ENCODE peak calls at places on chromosomes 5 and 9, in seven cellular contexts. K is aorta; L is CD4-positive, alpha-beta memory T cell; J is brain microvascular endothelial cell; I is WERI-Rb-1; D is adipocyte; U is HepG2. O is an unnamed sample.

GRCh38 chr9:10678790-10679189 is 66.0 kb upstream of the PTPRD start:
- DNase-seq in U (no peak), L (no peak), D (peak), I (no peak), K (no peak), J (peak), O (no peak)

GRCh38 chr5:168790691-168791230 is 211.6 kb upstream of the PANK3 start:
- DNase-seq in D (no peak), L (no peak), K (no peak), U (no peak), J (no peak), I (peak), O (no peak)

GRCh38 chr5:38259062-38259857 is 901 bp downstream of the EGFLAM start:
- DNase-seq in L (no peak), U (no peak), K (no peak), J (no peak), I (no peak), D (peak), O (no peak)

GRCh38 chr9:4235951-4236804 is 63.7 kb downstream of the GLIS3 start:
- DNase-seq in I (no peak), U (peak), J (no peak), K (no peak), D (peak), L (no peak), O (no peak)

GRCh38 chr5:115179959-115180709 is 10.4 kb upstream of the TRIM36 start:
- DNase-seq in D (peak), I (no peak), U (no peak), J (peak), K (peak), L (peak), O (no peak)

GRCh38 chr9:117354252-117354847 is 60.5 kb downstream of the ASTN2 start:
- DNase-seq in U (no peak), K (no peak), D (no peak), J (no peak), L (no peak), I (peak), O (no peak)

GRCh38 chr9:108842610-108843295 is 13.0 kb downstream of the ACTL7B start:
- DNase-seq in U (no peak), D (no peak), I (peak), J (no peak), L (no peak), K (no peak), O (no peak)

GRCh38 chr5:3789519-3790193 is 194.0 kb downstream of the IRX1 start:
- DNase-seq in D (no peak), U (no peak), L (no peak), K (no peak), J (no peak), I (no peak), O (no peak)

GRCh38 chr5:139676406-139676805 is 28.3 kb downstream of the CXXC5 start:
- DNase-seq in L (no peak), K (no peak), J (no peak), I (no peak), D (no peak), U (no peak), O (no peak)

GRCh38 chr9:95044731-95045508 is 272.6 kb downstream of the FANCC start:
- DNase-seq in K (peak), L (no peak), D (no peak), J (no peak), I (no peak), U (no peak), O (no peak)

GRCh38 chr9:120698766-120699165 is 15.5 kb downstream of the MEGF9 start:
- DNase-seq in L (no peak), I (no peak), K (no peak), J (no peak), U (no peak), D (peak), O (no peak)

GRCh38 chr5:1230551-1230950 is 5.4 kb downstream of the SLC6A18 start:
- DNase-seq in J (no peak), D (no peak), K (no peak), I (no peak), U (no peak), L (no peak), O (no peak)

GRCh38 chr5:99771296-99771695 is 763.9 kb upstream of the FAM174A start:
- DNase-seq in J (no peak), L (no peak), D (no peak), U (no peak), I (no peak), K (no peak), O (no peak)

GRCh38 chr5:111016801-111017200 is 54.7 kb upstream of the TSLP start:
- DNase-seq in D (peak), I (no peak), U (no peak), L (no peak), K (no peak), J (peak), O (no peak)

GRCh38 chr5:163915481-163915961 is 410.1 kb downstream of the MAT2B start:
- DNase-seq in U (peak), D (peak), I (no peak), J (no peak), K (no peak), L (no peak), O (no peak)

GRCh38 chr5:32265902-32266301 is 46.8 kb downstream of the MTMR12 start:
- DNase-seq in I (no peak), J (no peak), L (no peak), K (no peak), D (no peak), U (no peak), O (no peak)

GRCh38 chr9:114504341-114505186 is 709 bp downstream of the WHRN start:
- DNase-seq in I (peak), L (peak), K (peak), U (no peak), D (peak), J (peak), O (no peak)

GRCh38 chr5:54646285-54647101 is 128.9 kb downstream of the SNX18 start:
- DNase-seq in U (no peak), D (peak), J (peak), L (peak), K (peak), I (no peak), O (peak)

GRCh38 chr5:53321073-53321472 is 159.4 kb upstream of the FST start:
- DNase-seq in K (no peak), U (no peak), L (no peak), I (no peak), D (no peak), J (no peak), O (no peak)

GRCh38 chr5:56128166-56128565 is 105.0 kb downstream of the ANKRD55 start:
- DNase-seq in L (no peak), U (no peak), J (no peak), I (no peak), K (no peak), D (no peak), O (no peak)

GRCh38 chr5:73125289-73125688 is 4.9 kb downstream of the TMEM171 start:
- DNase-seq in K (no peak), L (no peak), U (no peak), J (no peak), I (no peak), D (no peak), O (no peak)

GRCh38 chr5:140084466-140084865 is 29.4 kb upstream of the PURA start:
- DNase-seq in U (no peak), L (no peak), I (no peak), K (no peak), J (no peak), D (no peak), O (no peak)

GRCh38 chr5:53167836-53168235 is 58.3 kb upstream of the MOCS2 start:
- DNase-seq in U (no peak), K (no peak), I (no peak), J (no peak), L (no peak), D (peak), O (peak)

GRCh38 chr9:32603914-32604852 is 31.2 kb upstream of the NDUFB6 start:
- DNase-seq in L (no peak), I (peak), U (peak), K (no peak), D (no peak), J (no peak), O (no peak)

GRCh38 chr5:139094154-139095131 is 103.7 kb downstream of the SIL1 start:
- DNase-seq in K (no peak), I (no peak), L (no peak), J (no peak), D (no peak), U (no peak), O (no peak)

GRCh38 chr5:34499001-34499734 is 157.0 kb upstream of the RAI14 start:
- DNase-seq in J (peak), U (no peak), I (no peak), D (peak), K (no peak), L (no peak), O (no peak)

GRCh38 chr9:133991211-133991921 is 758 bp downstream of the VAV2 start:
- DNase-seq in K (peak), D (peak), U (no peak), I (no peak), J (no peak), L (no peak), O (no peak)

GRCh38 chr5:142323480-142324376 is 1.1 kb downstream of the SPRY4 start:
- DNase-seq in D (peak), J (no peak), K (peak), I (no peak), U (no peak), L (no peak), O (peak)

GRCh38 chr9:116789097-116789496 is 102.0 kb downstream of the TRIM32 start:
- DNase-seq in D (no peak), K (no peak), J (no peak), I (no peak), L (no peak), U (no peak), O (no peak)

GRCh38 chr9:9117866-9118265 is 1318.3 kb upstream of the DMAC1 start:
- DNase-seq in D (no peak), U (no peak), I (no peak), J (no peak), L (no peak), K (no peak), O (no peak)

GRCh38 chr5:61286446-61287132 is 45.5 kb upstream of the ZSWIM6 start:
- DNase-seq in L (no peak), J (peak), U (no peak), K (no peak), D (peak), I (no peak), O (no peak)

GRCh38 chr5:127854520-127854919 is 151.3 kb downstream of the CCDC192 start:
- DNase-seq in U (no peak), D (no peak), I (no peak), K (no peak), J (no peak), L (no peak), O (no peak)

GRCh38 chr9:7500521-7500920 is 299.1 kb downstream of the DMAC1 start:
- DNase-seq in K (no peak), J (no peak), U (no peak), D (no peak), L (no peak), I (no peak), O (no peak)

GRCh38 chr9:133967024-133967741 is 24.9 kb downstream of the VAV2 start:
- DNase-seq in K (no peak), J (peak), U (no peak), I (no peak), L (no peak), D (no peak), O (no peak)

GRCh38 chr9:124016152-124017063 is 4.8 kb downstream of the LHX2 start:
- DNase-seq in U (no peak), L (peak), D (no peak), K (no peak), J (no peak), I (no peak), O (no peak)

GRCh38 chr9:124019771-124020519 is 8.4 kb downstream of the LHX2 start:
- DNase-seq in U (no peak), K (no peak), J (no peak), D (no peak), L (no peak), I (no peak), O (no peak)

GRCh38 chr9:124018731-124019697 is 7.4 kb downstream of the LHX2 start:
- DNase-seq in L (no peak), I (no peak), U (no peak), D (no peak), K (peak), J (no peak), O (no peak)

GRCh38 chr9:124017064-124017928 is 5.7 kb downstream of the LHX2 start:
- DNase-seq in U (no peak), J (no peak), I (no peak), L (no peak), D (no peak), K (peak), O (no peak)

DNA sequence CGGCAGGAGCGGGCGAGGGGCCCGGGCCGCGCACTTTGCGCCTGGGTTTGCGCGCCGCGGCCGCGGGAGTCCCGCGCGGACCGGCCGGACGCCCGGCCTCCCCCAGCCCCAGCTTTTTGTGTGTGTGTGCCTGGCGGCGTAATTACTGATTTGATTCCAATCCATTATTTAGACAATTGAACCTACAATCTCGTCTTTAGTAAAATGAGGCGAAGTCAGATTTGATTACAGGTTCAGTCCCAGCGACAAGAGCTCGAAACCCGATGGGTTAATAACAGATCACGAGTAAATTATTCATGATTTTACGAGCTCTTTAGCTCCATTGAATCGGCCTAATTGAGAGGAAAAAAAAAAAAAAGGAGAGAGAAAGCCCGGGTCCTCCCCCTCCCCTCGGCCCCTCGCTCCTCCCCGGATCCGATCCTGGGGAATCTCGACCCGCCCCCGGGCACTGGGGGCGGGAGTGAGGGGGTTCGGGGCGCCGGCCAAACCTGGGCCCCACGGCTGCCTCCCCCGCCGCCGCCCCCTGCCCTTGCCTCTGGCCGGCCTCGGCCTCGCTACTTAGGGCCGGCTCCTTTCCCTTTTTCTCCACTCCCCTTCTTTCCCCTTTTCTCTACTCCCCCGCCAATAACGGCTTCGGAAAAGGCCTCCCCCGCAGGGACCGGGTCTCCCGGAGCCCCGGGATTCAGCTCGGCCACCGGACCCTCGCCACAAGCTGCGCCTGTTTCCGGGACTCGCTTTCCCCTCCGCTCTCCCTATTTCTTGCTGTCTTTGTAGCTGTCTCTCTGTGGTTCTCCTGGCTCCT is 6.6 kb downstream of the LHX2 start:
- DNase-seq in D (no peak), J (no peak), I (no peak), L (no peak), K (no peak), U (no peak), O (no peak)
- H3K4me3 ChIP-seq in D (peak), J (no peak), I (no peak), L (no peak), K (no peak), U (peak), O (peak)

DNA sequence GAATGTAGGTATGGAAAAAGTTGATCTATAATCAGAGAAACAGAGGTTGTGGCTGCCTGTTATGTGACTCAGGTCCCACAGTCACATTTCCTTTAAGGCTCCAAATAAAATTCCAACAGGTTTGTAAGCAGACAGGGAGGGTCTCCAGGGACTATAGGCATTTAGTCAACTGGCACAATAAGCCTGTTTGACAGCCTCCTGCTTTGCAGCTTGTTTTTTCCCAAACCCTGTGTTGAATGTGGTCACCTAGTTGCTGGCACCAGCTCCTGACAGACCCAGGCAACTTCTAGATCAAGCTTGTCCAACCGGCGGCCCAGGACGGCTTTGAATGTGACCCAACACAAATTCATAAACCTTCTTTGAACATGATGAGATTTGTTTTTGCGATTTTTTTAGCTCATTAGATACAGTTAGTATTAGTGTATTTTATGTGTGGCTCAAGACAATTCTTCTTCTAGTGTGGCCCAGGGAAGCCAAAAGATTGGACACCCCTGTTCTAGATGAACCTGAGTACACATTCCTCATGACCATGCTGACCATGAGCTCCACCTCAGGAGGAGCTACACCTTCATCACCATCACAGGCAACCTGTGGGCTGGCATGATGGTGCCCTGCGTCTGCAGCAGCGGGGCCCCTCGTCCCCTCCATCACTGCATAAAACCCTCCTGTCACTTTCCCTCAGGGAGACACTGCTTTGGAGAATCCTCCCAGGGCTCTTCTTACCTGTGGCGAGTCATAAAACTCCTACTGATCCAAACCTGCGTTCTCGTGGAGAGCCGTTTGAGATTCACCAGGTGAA is 15.7 kb upstream of the GRHPR start:
- DNase-seq in L (no peak), J (no peak), I (no peak), U (no peak), K (no peak), D (no peak), O (no peak)
- H3K4me3 ChIP-seq in L (no peak), J (no peak), I (no peak), U (no peak), K (no peak), D (no peak), O (no peak)

DNA sequence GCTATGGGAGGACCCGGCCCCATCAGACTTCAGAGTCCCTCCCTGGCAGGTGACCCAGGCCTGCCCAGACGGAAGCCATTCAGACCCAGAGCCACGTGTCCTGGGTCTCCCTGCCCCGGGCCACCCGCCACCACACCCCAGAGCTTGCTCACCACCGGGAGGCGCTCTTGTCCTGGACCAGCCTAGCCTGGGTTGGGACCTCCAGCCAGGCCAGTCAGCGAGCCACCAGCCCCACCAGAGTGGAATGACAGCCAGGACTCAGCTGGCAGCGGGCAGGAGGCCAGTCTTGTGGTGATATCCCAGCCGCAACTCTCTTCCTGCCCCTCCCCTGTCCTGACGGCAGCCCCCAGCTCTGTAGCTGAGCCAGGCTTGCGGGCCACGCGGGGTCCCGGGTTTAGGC is 1.7 kb upstream of the PTGDS start:
- DNase-seq in L (no peak), K (no peak), D (no peak), U (peak), J (no peak), I (peak), O (no peak)
- H3K4me3 ChIP-seq in L (peak), K (no peak), D (no peak), U (no peak), J (no peak), I (no peak), O (no peak)

GRCh38 chr9:136203406-136204085 is 1.4 kb downstream of the LHX3 start:
- DNase-seq in J (no peak), K (no peak), D (no peak), I (peak), L (no peak), U (no peak), O (no peak)
- H3K4me3 ChIP-seq in J (no peak), K (no peak), D (no peak), I (peak), L (no peak), U (no peak), O (no peak)

DNA sequence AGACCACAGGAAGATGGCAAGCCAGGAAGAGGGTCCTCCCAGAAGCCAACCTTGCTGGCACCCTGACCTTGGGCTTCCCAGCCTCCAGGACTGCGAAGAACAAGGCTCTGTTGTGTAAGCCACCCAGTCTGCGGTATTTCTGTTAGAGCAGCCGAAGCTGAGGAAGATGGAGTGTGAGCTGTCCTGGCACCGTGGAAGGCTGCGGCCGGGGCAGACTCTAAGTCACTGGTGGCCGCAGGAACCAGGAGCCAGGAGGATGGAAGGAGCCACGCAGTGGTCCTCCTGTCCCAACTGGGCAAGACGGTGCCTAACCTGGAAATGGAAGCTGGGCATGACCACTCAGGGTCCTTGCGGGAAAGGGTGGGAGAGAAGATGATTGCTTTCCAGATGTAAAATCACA is 89.1 kb downstream of the ZNF354C start:
- DNase-seq in J (no peak), K (peak), L (no peak), D (no peak), I (no peak), U (no peak), O (no peak)
- H3K4me3 ChIP-seq in J (no peak), K (no peak), L (no peak), D (no peak), I (no peak), U (no peak), O (no peak)

GRCh38 chr5:173239233-173239593 is 4.2 kb upstream of the NKX2-5 start:
- DNase-seq in J (no peak), L (no peak), K (no peak), U (no peak), I (no peak), D (no peak), O (no peak)

GRCh38 chr5:173235499-173236394 is 741 bp upstream of the NKX2-5 start:
- DNase-seq in U (no peak), J (no peak), L (no peak), D (no peak), K (peak), I (no peak), O (no peak)

GRCh38 chr5:173236531-173237501 is 1.8 kb upstream of the NKX2-5 start:
- DNase-seq in K (peak), D (no peak), J (no peak), I (no peak), U (no peak), L (no peak), O (no peak)

GRCh38 chr5:173238312-173239232 is 3.6 kb upstream of the NKX2-5 start:
- DNase-seq in K (no peak), I (no peak), D (no peak), J (no peak), U (no peak), L (no peak), O (no peak)

GRCh38 chr5:173237821-173238220 is 2.8 kb upstream of the NKX2-5 start:
- DNase-seq in J (no peak), D (no peak), L (no peak), K (peak), U (no peak), I (no peak), O (no peak)
- H3K4me3 ChIP-seq in J (no peak), D (no peak), L (no peak), K (no peak), U (peak), I (no peak), O (peak)

DNA sequence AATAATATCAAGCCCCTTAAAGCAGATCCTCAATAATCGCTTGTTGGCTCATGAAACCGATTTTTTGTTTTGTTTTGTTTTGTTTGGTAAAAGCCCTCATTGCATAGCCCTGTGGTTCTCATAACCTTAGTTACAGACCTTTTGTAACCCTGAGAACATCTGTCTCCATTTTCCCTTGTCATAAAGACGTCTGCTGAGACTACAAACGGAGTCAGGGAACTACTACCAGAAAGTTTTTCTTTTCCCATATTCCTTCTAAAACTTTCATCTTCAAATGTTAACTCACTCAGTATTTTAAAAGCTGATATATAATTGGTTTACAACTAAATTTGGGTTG is 1.3 kb upstream of the ANP32B start:
- DNase-seq in L (no peak), K (no peak), J (no peak), U (no peak), D (no peak), I (no peak), O (no peak)
- H3K4me3 ChIP-seq in L (no peak), K (no peak), J (no peak), U (no peak), D (peak), I (peak), O (no peak)

O was measured in coronary artery.